ENCODE peak calls at places on chromosomes 4 and X, in five cellular contexts. R, S, W, Q and D are unnamed samples.

GRCh38 chrX:110280954-110281353 is 36.9 kb downstream of the AMMECR1 start:
- DNase-seq in R (peak; percentile 85), Q (no peak), W (peak; percentile 53), S (no peak), D (no peak)

GRCh38 chr4:152356428-152357034 is 179.4 kb downstream of the FBXW7 start:
- DNase-seq in R (no peak), W (no peak), Q (no peak), S (no peak), D (no peak)

GRCh38 chrX:74251006-74251930 is 52.7 kb upstream of the ZCCHC13 start:
- DNase-seq in Q (no peak), S (no peak), W (no peak), R (peak; percentile 46), D (no peak)

GRCh38 chr4:154566639-154567204 is 3.9 kb downstream of the FGB start:
- DNase-seq in W (peak; percentile 15), Q (no peak), R (no peak), S (no peak), D (no peak)

GRCh38 chrX:108527724-108528123 is 88.1 kb downstream of the COL4A5 start:
- DNase-seq in Q (no peak), S (no peak), R (no peak), W (no peak), D (no peak)

GRCh38 chrX:134452591-134452990 is 7.4 kb upstream of the HPRT1 start:
- DNase-seq in S (no peak), Q (no peak), W (no peak), R (no peak), D (no peak)

GRCh38 chrX:24226176-24226575 is 76.6 kb downstream of the ZFX start:
- DNase-seq in W (no peak), S (no peak), Q (no peak), R (no peak), D (no peak)

GRCh38 chr4:154622598-154622997 is 10.1 kb upstream of the FGG start:
- DNase-seq in R (no peak), Q (no peak), S (peak; percentile 22), W (peak; percentile 50), D (peak; percentile 18)

GRCh38 chrX:134599173-134599914 is 58.9 kb downstream of the PLAC1 start:
- DNase-seq in S (no peak), W (peak; percentile 42), R (peak; percentile 32), Q (peak; percentile 72), D (no peak)

GRCh38 chr4:67983333-67983732 is 20.0 kb upstream of the TMPRSS11A start:
- DNase-seq in R (no peak), W (peak; percentile 1), S (no peak), Q (no peak), D (no peak)

DNA sequence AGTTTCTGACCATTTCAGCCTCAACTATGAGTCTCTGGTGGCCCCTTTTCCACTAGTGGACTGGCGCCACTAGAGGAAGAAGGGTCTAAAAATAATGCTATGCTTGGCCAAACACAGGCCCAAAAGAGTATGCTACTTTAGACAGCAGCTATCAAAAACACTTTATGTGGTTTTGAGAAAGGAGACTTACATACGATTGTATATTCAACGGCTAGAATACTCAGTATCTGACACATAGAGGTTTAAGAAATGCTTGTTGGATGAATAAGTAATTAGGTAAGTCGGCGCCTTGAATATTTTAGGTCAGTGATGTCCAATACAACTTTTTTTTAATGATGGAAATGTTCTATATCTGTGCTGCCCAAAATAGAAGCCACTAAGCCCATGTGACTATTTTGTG is 25.7 kb upstream of the TMPRSS11A start:
- DNase-seq in Q (no peak), S (no peak), R (no peak), W (peak; percentile 53), D (no peak)
- TF ChIP-seq CTCF in Q (no peak), S (no peak), R (no peak), W (no peak), D (no peak)

GRCh38 chr4:61541474-61541873 is 341.3 kb downstream of the ADGRL3 start:
- DNase-seq in R (no peak), Q (no peak), W (no peak), S (no peak), D (no peak)
- TF ChIP-seq CTCF in R (no peak), Q (no peak), W (peak; percentile 21), S (peak; percentile 23), D (no peak)

GRCh38 chrX:12080265-12080664 is 58.0 kb upstream of the FRMPD4 start:
- DNase-seq in S (no peak), Q (no peak), R (no peak), W (peak; percentile 26), D (peak; percentile 3)

GRCh38 chrX:12076046-12076445 is 62.2 kb upstream of the FRMPD4 start:
- DNase-seq in R (no peak), Q (no peak), S (no peak), W (peak; percentile 2), D (no peak)
- TF ChIP-seq CTCF in R (no peak), Q (no peak), S (no peak), W (peak; percentile 18), D (no peak)

GRCh38 chrX:153333271-153333670 is 682 bp upstream of the ZNF275 start:
- DNase-seq in S (no peak), R (peak; percentile 22), W (peak; percentile 20), Q (no peak), D (no peak)
- TF ChIP-seq CTCF in S (no peak), R (no peak), W (no peak), Q (no peak), D (no peak)

GRCh38 chr4:148425327-148426110 is 16.7 kb downstream of the NR3C2 start:
- DNase-seq in S (no peak), R (no peak), Q (no peak), W (no peak), D (no peak)
- TF ChIP-seq CTCF in S (peak; percentile 14), R (no peak), Q (no peak), W (peak; percentile 16), D (no peak)

GRCh38 chrX:38220024-38220935 is at the start of gene SRPX:
- DNase-seq in S (peak; percentile 14), Q (peak; percentile 72), R (no peak), W (peak; percentile 53), D (peak; percentile 52)
- TF ChIP-seq CTCF in S (peak; percentile 28), Q (no peak), R (peak; percentile 57), W (peak; percentile 43), D (no peak)

GRCh38 chr4:135718019-135718418 is 1516.4 kb upstream of the PABPC4L start:
- DNase-seq in Q (no peak), S (no peak), R (no peak), W (peak; percentile 34), D (no peak)
- TF ChIP-seq CTCF in Q (no peak), S (no peak), R (no peak), W (no peak), D (no peak)

DNA sequence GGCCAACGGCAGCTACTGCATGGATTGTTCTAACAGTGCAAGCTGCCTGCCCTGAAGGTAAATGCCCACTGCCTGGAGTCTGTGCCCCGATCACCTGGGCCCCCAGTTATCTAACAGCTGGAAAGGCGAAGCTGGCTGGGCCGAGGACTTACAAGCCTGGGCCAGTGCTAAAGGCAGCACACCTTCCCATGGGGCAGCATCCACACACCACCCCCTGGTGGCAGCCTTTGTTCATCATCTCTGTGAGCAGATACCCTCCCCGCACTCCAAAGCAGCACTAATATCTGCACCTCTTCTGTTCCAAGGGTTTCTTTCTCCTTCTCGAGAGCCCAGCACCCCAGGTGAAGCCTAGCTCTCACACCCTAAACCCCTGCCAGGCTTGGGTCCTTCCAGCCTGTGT is 7.6 kb downstream of the SLC2A9 start:
- DNase-seq in Q (no peak), S (no peak), R (no peak), W (no peak), D (peak; percentile 43)
- TF ChIP-seq CTCF in Q (no peak), S (peak; percentile 58), R (peak; percentile 59), W (peak; percentile 37), D (peak; percentile 39)